ENCODE peak calls at places on chromosomes 4 and X, in nine cellular contexts. S is naive thymus-derived CD8-positive, alpha-beta T cell; F is occipital lobe; J is stimulated activated CD4-positive, alpha-beta T cell treated with anti-CD3 and anti-CD28 coated beads, Interleukin-4, amount 100 ng/mL, for 24 hours; U is stimulated activated CD8-positive, alpha-beta memory T cell treated with anti-CD3 and anti-CD28 coated beads, Interleukin-7, amount 100 ng/mL, for 4 hours; Z is M059J; C is HT1080; W is GDM1; V is COR-L47. E is an unnamed sample.

GRCh38 chrX:3501833-3502535 is 155.5 kb upstream of the MXRA5 start:
- DNase-seq in C (no peak), S (no peak), U (no peak), J (no peak), Z (peak), W (no peak), F (no peak), V (no peak), E (no peak)

GRCh38 chr4:185082549-185082948 is 60.5 kb upstream of the SLC25A4 start:
- DNase-seq in C (no peak), W (peak), U (no peak), J (no peak), Z (peak), S (no peak), F (no peak), V (no peak), E (no peak)

GRCh38 chrX:69664693-69665092 is 48.8 kb downstream of the EDA start:
- DNase-seq in C (no peak), V (no peak), U (no peak), J (no peak), W (no peak), S (no peak), F (no peak), Z (no peak), E (no peak)

GRCh38 chr4:6278801-6279197 is 9.1 kb downstream of the WFS1 start:
- DNase-seq in J (no peak), Z (no peak), C (no peak), W (peak), U (no peak), F (no peak), V (no peak), S (no peak), E (no peak)

GRCh38 chrX:154366666-154367055 is 7.8 kb downstream of the FLNA start:
- DNase-seq in F (peak), J (no peak), W (no peak), S (no peak), U (no peak), V (no peak), Z (no peak), C (no peak), E (no peak)

GRCh38 chr4:107896158-107896645 is 35.1 kb upstream of the CYP2U1 start:
- DNase-seq in V (no peak), Z (peak), C (peak), F (no peak), U (no peak), W (no peak), S (no peak), J (no peak), E (no peak)

GRCh38 chr4:102868153-102868781 is 525 bp upstream of the CISD2 start:
- DNase-seq in V (no peak), W (no peak), F (no peak), S (no peak), Z (no peak), C (no peak), J (peak), U (no peak), E (no peak)

GRCh38 chr4:142091691-142092182 is 455.4 kb downstream of the IL15 start:
- DNase-seq in C (peak), V (no peak), S (no peak), W (no peak), F (no peak), U (no peak), Z (peak), J (no peak), E (no peak)

GRCh38 chr4:47642985-47643745 is 158.1 kb downstream of the ATP10D start:
- DNase-seq in V (no peak), W (no peak), F (no peak), S (no peak), U (no peak), J (no peak), C (no peak), Z (peak), E (no peak)

GRCh38 chrX:110188701-110189558 is 129.0 kb downstream of the AMMECR1 start:
- DNase-seq in C (peak), V (no peak), F (no peak), W (no peak), Z (peak), U (no peak), S (no peak), J (no peak), E (no peak)

GRCh38 chrX:152798945-152799344 is 29.5 kb upstream of the MAGEA6 start:
- DNase-seq in W (no peak), F (no peak), Z (no peak), U (no peak), J (no peak), S (no peak), C (no peak), V (no peak), E (no peak)

GRCh38 chr4:72387959-72388358 is 181.1 kb downstream of the ADAMTS3 start:
- DNase-seq in S (no peak), J (no peak), U (no peak), W (no peak), V (no peak), F (no peak), Z (no peak), C (no peak), E (no peak)

GRCh38 chrX:53262918-53263394 is 18.4 kb downstream of the IQSEC2 start:
- DNase-seq in W (peak), C (peak), V (no peak), Z (peak), U (no peak), F (no peak), J (no peak), S (no peak), E (no peak)

GRCh38 chr4:915041-915474 is 17.1 kb downstream of the GAK start:
- DNase-seq in Z (no peak), W (peak), S (no peak), J (no peak), F (no peak), U (no peak), C (no peak), V (no peak), E (no peak)

GRCh38 chr4:128690009-128690408 is 119.5 kb upstream of the JADE1 start:
- DNase-seq in C (no peak), F (no peak), U (no peak), S (no peak), J (no peak), V (no peak), W (no peak), Z (no peak), E (no peak)

GRCh38 chr4:7210818-7211217 is 18.5 kb downstream of the SORCS2 start:
- DNase-seq in F (no peak), W (no peak), V (no peak), Z (peak), C (peak), U (no peak), S (no peak), J (no peak), E (no peak)

GRCh38 chr4:147509386-147509785 is 28.5 kb downstream of the EDNRA start:
- DNase-seq in C (no peak), V (no peak), S (no peak), J (no peak), Z (no peak), U (no peak), F (no peak), W (no peak), E (no peak)

E was measured in NCI-H774.